ENCODE peak calls at places on chromosomes 7 and 10, in six cellular contexts. U is EH, B is Calu3, Z is left cardiac atrium, P is neuronal stem cell, J is C1 segment of cervical spinal cord. N is an unnamed sample.

GRCh38 chr7:45084901-45085618 is 3.7 kb downstream of the NACAD start:
- DNase-seq in B (no peak), P (no peak), J (no peak), U (no peak), Z (no peak), N (no peak)

GRCh38 chr10:51171946-51172345 is 97.7 kb downstream of the PRKG1 start:
- DNase-seq in U (peak; percentile 15), B (no peak), J (no peak), Z (no peak), P (no peak), N (no peak)

GRCh38 chr7:13416544-13416943 is 572.9 kb downstream of the ETV1 start:
- DNase-seq in J (no peak), P (no peak), U (no peak), B (no peak), Z (no peak), N (no peak)

GRCh38 chr10:13450078-13450477 is 78.7 kb downstream of the BEND7 start:
- DNase-seq in U (peak; percentile 52), Z (no peak), P (no peak), B (no peak), J (no peak), N (no peak)

GRCh38 chr7:91503934-91504575 is 239.8 kb downstream of the FZD1 start:
- DNase-seq in B (no peak), P (no peak), J (no peak), Z (no peak), U (no peak), N (no peak)

GRCh38 chr10:88017781-88018180 is 154.4 kb downstream of the PTEN start:
- DNase-seq in U (peak; percentile 43), Z (no peak), J (no peak), P (no peak), B (no peak), N (no peak)

GRCh38 chr10:117830832-117831231 is 215.9 kb downstream of the RAB11FIP2 start:
- DNase-seq in J (no peak), U (no peak), Z (no peak), P (peak; percentile 54), B (no peak), N (no peak)

GRCh38 chr10:78763651-78764395 is 304.9 kb upstream of the ZMIZ1 start:
- DNase-seq in U (no peak), J (peak; percentile 55), P (no peak), Z (peak; percentile 49), B (no peak), N (peak; percentile 63)

GRCh38 chr7:38291117-38291647 is 17.7 kb upstream of the TARP start:
- DNase-seq in Z (no peak), B (no peak), P (no peak), U (no peak), J (no peak), N (no peak)

GRCh38 chr7:66050990-66051424 is 24.6 kb upstream of the ASL start:
- DNase-seq in U (peak; percentile 98), Z (no peak), J (no peak), B (peak; percentile 65), P (no peak), N (peak; percentile 51)

GRCh38 chr7:145293120-145293792 is 457.4 kb upstream of the TPK1 start:
- DNase-seq in J (no peak), P (no peak), Z (no peak), U (no peak), B (no peak), N (peak; percentile 50)

GRCh38 chr10:100506596-100507356 is 12.9 kb downstream of the SEC31B start:
- DNase-seq in P (no peak), U (peak; percentile 88), Z (no peak), B (no peak), J (no peak), N (no peak)

GRCh38 chr7:18004372-18004771 is 23.3 kb downstream of the PRPS1L1 start:
- DNase-seq in U (no peak), Z (no peak), J (no peak), B (no peak), P (no peak), N (no peak)

GRCh38 chr10:19250542-19250941 is 201.9 kb downstream of the MALRD1 start:
- DNase-seq in B (no peak), Z (no peak), J (no peak), U (no peak), P (no peak), N (no peak)

GRCh38 chr10:62075912-62076311 is 174.4 kb downstream of the ARID5B start:
- DNase-seq in P (no peak), Z (no peak), J (no peak), U (peak; percentile 75), B (no peak), N (no peak)

GRCh38 chr7:54664235-54665228 is 94.5 kb downstream of the SEC61G start:
- DNase-seq in Z (peak; percentile 42), J (peak; percentile 27), B (peak; percentile 88), U (no peak), P (peak; percentile 64), N (no peak)

GRCh38 chr10:88489107-88489506 is 94.0 kb downstream of the RNLS start:
- DNase-seq in J (no peak), U (no peak), B (no peak), P (no peak), Z (no peak), N (no peak)

GRCh38 chr10:70070834-70071233 is 18.2 kb downstream of the MACROH2A2 start:
- DNase-seq in Z (no peak), B (no peak), U (no peak), P (no peak), J (no peak), N (no peak)

GRCh38 chr10:31677198-31678138 is 251.2 kb downstream of the ARHGAP12 start:
- DNase-seq in B (no peak), U (no peak), J (no peak), P (peak; percentile 96), Z (no peak), N (peak; percentile 57)

N was measured in SJCRH30.